ENCODE peak calls at places on chromosome 4, in six cellular contexts. Q, S, I, B, W and J are unnamed samples. For H3K27me3 and H3K4me1, the result is how much of the 10 kb centered on the place peaks cover.

GRCh38 chr4:8090312-8090711 is 68.3 kb downstream of the ABLIM2 start:
- DNase-seq in W (no peak), I (peak), S (no peak), Q (no peak), B (no peak), J (no peak)

GRCh38 chr4:141132689-141133145 is 552 bp downstream of the RNF150 start:
- DNase-seq in W (peak), Q (peak), B (peak), S (peak), I (peak), J (no peak)

GRCh38 chr4:3527914-3528876 is 4.0 kb downstream of the LRPAP1 start:
- DNase-seq in Q (peak), I (no peak), S (no peak), B (no peak), W (peak), J (no peak)

GRCh38 chr4:185559913-185560281 is 24.6 kb upstream of the PDLIM3 start:
- DNase-seq in W (peak), I (peak), Q (no peak), S (no peak), B (no peak), J (no peak)

GRCh38 chr4:6595897-6596537 is 21.0 kb downstream of the MAN2B2 start:
- DNase-seq in I (no peak), S (no peak), B (no peak), Q (no peak), W (no peak), J (no peak)

GRCh38 chr4:38365261-38365660 is 298.7 kb upstream of the KLF3 start:
- DNase-seq in S (no peak), I (no peak), Q (no peak), B (no peak), W (no peak), J (no peak)

GRCh38 chr4:56871357-56871993 is 36.2 kb upstream of the REST start:
- DNase-seq in W (peak), S (no peak), B (no peak), I (no peak), Q (no peak), J (no peak)

GRCh38 chr4:127055349-127055748 is 577.4 kb upstream of the INTU start:
- DNase-seq in Q (no peak), I (no peak), W (no peak), B (no peak), S (no peak), J (no peak)

GRCh38 chr4:73662709-73663546 is 42.7 kb upstream of the RASSF6 start:
- DNase-seq in Q (no peak), W (peak), I (no peak), S (no peak), B (no peak), J (no peak)

GRCh38 chr4:10055871-10056270 is 34.6 kb upstream of the SLC2A9 start:
- DNase-seq in W (no peak), Q (no peak), I (no peak), B (no peak), S (no peak), J (no peak)

GRCh38 chr4:6941796-6942195 is 32.2 kb downstream of the TBC1D14 start:
- DNase-seq in S (no peak), W (no peak), I (no peak), Q (no peak), B (no peak), J (no peak)

GRCh38 chr4:42568610-42569207 is 88.2 kb downstream of the ATP8A1 start:
- DNase-seq in S (no peak), Q (no peak), B (peak), I (peak), W (peak), J (no peak)

GRCh38 chr4:109915385-109916002 is 2.8 kb downstream of the EGF start:
- DNase-seq in Q (no peak), W (peak), S (no peak), B (no peak), I (no peak), J (no peak)

GRCh38 chr4:121307441-121308327 is 73.1 kb downstream of the QRFPR start:
- DNase-seq in I (no peak), B (peak), Q (no peak), S (no peak), W (peak), J (no peak)

GRCh38 chr4:119244344-119244743 is 31.8 kb downstream of the USP53 start:
- DNase-seq in W (no peak), Q (no peak), I (no peak), S (no peak), B (no peak), J (no peak)

GRCh38 chr4:20085653-20086052 is 166.1 kb upstream of the SLIT2 start:
- DNase-seq in B (no peak), W (no peak), Q (no peak), I (no peak), S (no peak), J (no peak)

GRCh38 chr4:119209077-119209476 is 3.4 kb upstream of the USP53 start:
- DNase-seq in W (peak), B (no peak), I (no peak), Q (no peak), S (no peak), J (no peak)

GRCh38 chr4:122669911-122670738 is 49.3 kb upstream of the IL21 start:
- DNase-seq in S (no peak), B (no peak), I (no peak), W (no peak), Q (peak), J (no peak)

GRCh38 chr4:144584428-144584827 is 61.5 kb upstream of the HHIP start:
- DNase-seq in I (no peak), W (no peak), S (no peak), B (no peak), Q (no peak), J (no peak)

GRCh38 chr4:161252520-161253141 is 911.2 kb downstream of the FSTL5 start:
- DNase-seq in B (no peak), Q (no peak), S (no peak), W (peak), I (no peak), J (no peak)

GRCh38 chr4:83062748-83063147 is 27.8 kb downstream of the COPS4 start:
- DNase-seq in W (no peak), I (no peak), B (no peak), S (no peak), Q (no peak), J (no peak)

GRCh38 chr4:36281384-36282106 is at the start of gene DTHD1:
- DNase-seq in B (no peak), W (no peak), S (no peak), Q (no peak), I (no peak), J (no peak)

GRCh38 chr4:176791591-176792347 is 953 bp downstream of the VEGFC start:
- DNase-seq in W (peak), I (no peak), B (peak), S (peak), Q (peak), J (no peak)

GRCh38 chr4:53929955-53930798 is 134.2 kb downstream of the CHIC2 start:
- DNase-seq in I (peak), B (peak), S (peak), W (peak), Q (no peak), J (peak)

GRCh38 chr4:186688150-186688943 is 35.3 kb downstream of the FAT1 start:
- DNase-seq in S (no peak), W (no peak), B (no peak), Q (no peak), I (no peak), J (no peak)

GRCh38 chr4:8851321-8852117 is 20.1 kb downstream of the HMX1 start:
- DNase-seq in Q (peak), I (no peak), B (no peak), W (no peak), S (no peak), J (no peak)

GRCh38 chr4:102139932-102140331 is 205.3 kb downstream of the SLC39A8 start:
- DNase-seq in W (no peak), I (no peak), S (no peak), Q (no peak), B (no peak), J (no peak)

GRCh38 chr4:76250962-76251361 is 559 bp upstream of the FAM47E start:
- DNase-seq in S (no peak), I (no peak), B (no peak), W (no peak), Q (no peak), J (no peak)

GRCh38 chr4:107380836-107381438 is 339.1 kb downstream of the PAPSS1 start:
- DNase-seq in Q (no peak), W (no peak), S (no peak), I (no peak), B (no peak), J (no peak)

GRCh38 chr4:133150643-133151300 is 1.7 kb downstream of the PCDH10 start:
- DNase-seq in Q (peak), W (peak), S (no peak), I (no peak), B (no peak), J (no peak)
- H3K27me3 ChIP-seq in Q (under half), W (half or more), S (half or more), I (under half), B (under half), J (under half)

GRCh38 chr4:125313989-125314602 is 659 bp upstream of the FAT4 start:
- DNase-seq in W (peak), Q (no peak), S (no peak), B (no peak), I (no peak), J (no peak)
- H3K4me3 ChIP-seq in W (peak), Q (peak), S (peak), B (no peak), I (peak), J (peak)

GRCh38 chr4:108454227-108454626 is 166.1 kb upstream of the RPL34 start:
- DNase-seq in Q (no peak), B (no peak), I (no peak), S (no peak), W (no peak), J (no peak)
- H3K4me1 ChIP-seq in Q (under half), B (under half), I (under half), S (under half), W (under half), J (under half)

GRCh38 chr4:173521474-173522159 is 8.4 kb downstream of the HAND2 start:
- DNase-seq in S (peak), W (no peak), I (no peak), B (no peak), Q (no peak), J (no peak)
- H3K27me3 ChIP-seq in S (half or more), W (half or more), I (under half), B (half or more), Q (under half), J (under half)

GRCh38 chr4:39937683-39938268 is 39.9 kb downstream of the PDS5A start:
- DNase-seq in Q (no peak), W (no peak), S (no peak), B (no peak), I (no peak), J (no peak)
- H3K4me3 ChIP-seq in Q (no peak), W (no peak), S (no peak), B (no peak), I (no peak), J (no peak)

GRCh38 chr4:104516884-104517283 is 22.2 kb upstream of the CXXC4 start:
- DNase-seq in S (no peak), Q (no peak), B (no peak), I (no peak), W (no peak), J (no peak)
- H3K4me1 ChIP-seq in S (under half), Q (under half), B (under half), I (under half), W (under half), J (under half)